ENCODE peak calls at places on chromosome 19, in seven cellular contexts. One of them, this sample, is unnamed.

GRCh38 chr19:33373701-33374405 is at the start of gene CEBPG:
- DNase-seq in tibial artery: peak; percentile 80
- DNase-seq in psoas muscle: peak; percentile 71
- DNase-seq in uterus: peak; percentile 67
- DNase-seq in tibial nerve: no peak
- DNase-seq in astrocyte: peak; percentile 9
- DNase-seq in stomach: peak; percentile 55
- DNase-seq in this sample: peak; percentile 68

GRCh38 chr19:29084266-29084665 is 128.7 kb downstream of the UQCRFS1 start:
- DNase-seq in tibial artery: no peak
- DNase-seq in psoas muscle: no peak
- DNase-seq in uterus: no peak
- DNase-seq in tibial nerve: no peak
- DNase-seq in astrocyte: no peak
- DNase-seq in stomach: no peak
- DNase-seq in this sample: no peak

GRCh38 chr19:17883627-17884413 is 12.1 kb downstream of the SLC5A5 start:
- DNase-seq in tibial artery: no peak
- DNase-seq in psoas muscle: no peak
- DNase-seq in uterus: no peak
- DNase-seq in tibial nerve: no peak
- DNase-seq in astrocyte: no peak
- DNase-seq in stomach: no peak
- DNase-seq in this sample: no peak

GRCh38 chr19:38975214-38975860 is at the start of gene FBXO17:
- DNase-seq in tibial artery: peak; percentile 81
- DNase-seq in psoas muscle: peak; percentile 65
- DNase-seq in uterus: peak; percentile 75
- DNase-seq in tibial nerve: peak; percentile 29
- DNase-seq in astrocyte: peak; percentile 60
- DNase-seq in stomach: peak; percentile 44
- DNase-seq in this sample: peak; percentile 30

GRCh38 chr19:38289955-38290354 is 14.1 kb upstream of the C19orf33 start:
- DNase-seq in tibial artery: no peak
- DNase-seq in psoas muscle: no peak
- DNase-seq in uterus: no peak
- DNase-seq in tibial nerve: no peak
- DNase-seq in astrocyte: no peak
- DNase-seq in stomach: no peak
- DNase-seq in this sample: no peak

GRCh38 chr19:46495789-46496099 is at the start of gene PNMA8B:
- DNase-seq in tibial artery: peak; percentile 69
- DNase-seq in psoas muscle: peak; percentile 69
- DNase-seq in uterus: peak; percentile 67
- DNase-seq in tibial nerve: no peak
- DNase-seq in astrocyte: no peak
- DNase-seq in stomach: no peak
- DNase-seq in this sample: no peak

GRCh38 chr19:40754611-40755247 is 3.7 kb downstream of the SNRPA start:
- DNase-seq in tibial artery: no peak
- DNase-seq in psoas muscle: no peak
- DNase-seq in uterus: no peak
- DNase-seq in tibial nerve: no peak
- DNase-seq in astrocyte: no peak
- DNase-seq in stomach: peak; percentile 60
- DNase-seq in this sample: no peak

GRCh38 chr19:39512964-39513363 is 2.0 kb upstream of the SELENOV start:
- DNase-seq in tibial artery: no peak
- DNase-seq in psoas muscle: no peak
- DNase-seq in uterus: no peak
- DNase-seq in tibial nerve: no peak
- DNase-seq in astrocyte: no peak
- DNase-seq in stomach: no peak
- DNase-seq in this sample: no peak

GRCh38 chr19:17105548-17105947 is 30.0 kb downstream of the MYO9B start:
- DNase-seq in tibial artery: no peak
- DNase-seq in psoas muscle: no peak
- DNase-seq in uterus: no peak
- DNase-seq in tibial nerve: no peak
- DNase-seq in astrocyte: no peak
- DNase-seq in stomach: no peak
- DNase-seq in this sample: no peak

GRCh38 chr19:15300533-15301194 is 31.7 kb downstream of the BRD4 start:
- DNase-seq in tibial artery: no peak
- DNase-seq in psoas muscle: no peak
- DNase-seq in uterus: no peak
- DNase-seq in tibial nerve: no peak
- DNase-seq in astrocyte: no peak
- DNase-seq in stomach: no peak
- DNase-seq in this sample: no peak

GRCh38 chr19:5035817-5036732 is 67.2 kb downstream of the KDM4B start:
- DNase-seq in tibial artery: no peak
- DNase-seq in psoas muscle: no peak
- DNase-seq in uterus: no peak
- DNase-seq in tibial nerve: no peak
- DNase-seq in astrocyte: no peak
- DNase-seq in stomach: no peak
- DNase-seq in this sample: peak; percentile 72
- H3K27ac ChIP-seq in tibial artery: peak overlapping the region; percentile 38
- H3K27ac ChIP-seq in psoas muscle: peak overlapping the region; percentile 73
- H3K27ac ChIP-seq in uterus: no peak overlapping the region
- H3K27ac ChIP-seq in tibial nerve: peak overlapping the region; percentile 76
- H3K27ac ChIP-seq in astrocyte: peak overlapping the region; percentile 59
- H3K27ac ChIP-seq in stomach: no peak overlapping the region
- H3K27ac ChIP-seq in this sample: no peak overlapping the region

GRCh38 chr19:384801-385169 is 24.2 kb downstream of the C2CD4C start:
- DNase-seq in tibial artery: no peak
- DNase-seq in psoas muscle: no peak
- DNase-seq in uterus: no peak
- DNase-seq in tibial nerve: no peak
- DNase-seq in astrocyte: no peak
- DNase-seq in stomach: no peak
- DNase-seq in this sample: peak; percentile 12
- H3K9me3 ChIP-seq in tibial artery: no peaks in the 10 kb centered on the region
- H3K9me3 ChIP-seq in psoas muscle: no peaks in the 10 kb centered on the region
- H3K9me3 ChIP-seq in uterus: no peaks in the 10 kb centered on the region
- H3K9me3 ChIP-seq in tibial nerve: no peaks in the 10 kb centered on the region
- H3K9me3 ChIP-seq in astrocyte: no peaks in the 10 kb centered on the region
- H3K9me3 ChIP-seq in stomach: no peaks in the 10 kb centered on the region
- H3K9me3 ChIP-seq in this sample: no peaks in the 10 kb centered on the region

GRCh38 chr19:10712754-10713153 is 5.1 kb upstream of the DNM2 start:
- DNase-seq in tibial artery: no peak
- DNase-seq in psoas muscle: no peak
- DNase-seq in uterus: no peak
- DNase-seq in tibial nerve: no peak
- DNase-seq in astrocyte: no peak
- DNase-seq in stomach: no peak
- DNase-seq in this sample: no peak
- H3K27ac ChIP-seq in tibial artery: no peak overlapping the region
- H3K27ac ChIP-seq in psoas muscle: no peak overlapping the region
- H3K27ac ChIP-seq in uterus: no peak overlapping the region
- H3K27ac ChIP-seq in tibial nerve: no peak overlapping the region
- H3K27ac ChIP-seq in astrocyte: no peak overlapping the region
- H3K27ac ChIP-seq in stomach: no peak overlapping the region
- H3K27ac ChIP-seq in this sample: no peak overlapping the region

GRCh38 chr19:5387472-5387871 is 46.9 kb upstream of the PTPRS start:
- DNase-seq in tibial artery: no peak
- DNase-seq in psoas muscle: no peak
- DNase-seq in uterus: no peak
- DNase-seq in tibial nerve: no peak
- DNase-seq in astrocyte: no peak
- DNase-seq in stomach: no peak
- DNase-seq in this sample: no peak
- H3K9me3 ChIP-seq in tibial artery: no peaks in the 10 kb centered on the region
- H3K9me3 ChIP-seq in psoas muscle: peaks cover 7% of the 10 kb centered on the region
- H3K9me3 ChIP-seq in uterus: peaks cover 4% of the 10 kb centered on the region
- H3K9me3 ChIP-seq in tibial nerve: no peaks in the 10 kb centered on the region
- H3K9me3 ChIP-seq in astrocyte: no peaks in the 10 kb centered on the region
- H3K9me3 ChIP-seq in stomach: peaks cover 25% of the 10 kb centered on the region
- H3K9me3 ChIP-seq in this sample: peaks cover 4% of the 10 kb centered on the region

GRCh38 chr19:41945135-41945766 is 13.9 kb downstream of the RABAC1 start:
- DNase-seq in tibial artery: no peak
- DNase-seq in psoas muscle: no peak
- DNase-seq in uterus: no peak
- DNase-seq in tibial nerve: no peak
- DNase-seq in astrocyte: no peak
- DNase-seq in stomach: peak; percentile 61
- DNase-seq in this sample: no peak
- H3K27ac ChIP-seq in tibial artery: no peak overlapping the region
- H3K27ac ChIP-seq in psoas muscle: no peak overlapping the region
- H3K27ac ChIP-seq in uterus: no peak overlapping the region
- H3K27ac ChIP-seq in tibial nerve: no peak overlapping the region
- H3K27ac ChIP-seq in astrocyte: no peak overlapping the region
- H3K27ac ChIP-seq in stomach: no peak overlapping the region
- H3K27ac ChIP-seq in this sample: no peak overlapping the region

GRCh38 chr19:56822755-56823154 is 17.8 kb downstream of the PEG3 start:
- DNase-seq in tibial artery: no peak
- DNase-seq in psoas muscle: no peak
- DNase-seq in uterus: no peak
- DNase-seq in tibial nerve: no peak
- DNase-seq in astrocyte: no peak
- DNase-seq in stomach: no peak
- DNase-seq in this sample: no peak

GRCh38 chr19:56821675-56822074 is 18.9 kb downstream of the PEG3 start:
- DNase-seq in tibial artery: no peak
- DNase-seq in psoas muscle: no peak
- DNase-seq in uterus: no peak
- DNase-seq in tibial nerve: no peak
- DNase-seq in astrocyte: no peak
- DNase-seq in stomach: no peak
- DNase-seq in this sample: no peak

GRCh38 chr19:56823417-56823816 is 17.1 kb downstream of the PEG3 start:
- DNase-seq in tibial artery: no peak
- DNase-seq in psoas muscle: no peak
- DNase-seq in uterus: no peak
- DNase-seq in tibial nerve: no peak
- DNase-seq in astrocyte: no peak
- DNase-seq in stomach: no peak
- DNase-seq in this sample: no peak

GRCh38 chr19:56823956-56824355 is 16.6 kb downstream of the PEG3 start:
- DNase-seq in tibial artery: no peak
- DNase-seq in psoas muscle: no peak
- DNase-seq in uterus: no peak
- DNase-seq in tibial nerve: no peak
- DNase-seq in astrocyte: no peak
- DNase-seq in stomach: no peak
- DNase-seq in this sample: no peak

GRCh38 chr19:56821209-56821608 is 19.3 kb downstream of the PEG3 start:
- DNase-seq in tibial artery: no peak
- DNase-seq in psoas muscle: no peak
- DNase-seq in uterus: no peak
- DNase-seq in tibial nerve: no peak
- DNase-seq in astrocyte: no peak
- DNase-seq in stomach: no peak
- DNase-seq in this sample: no peak
- H3K9me3 ChIP-seq in tibial artery: no peaks in the 10 kb centered on the region
- H3K9me3 ChIP-seq in psoas muscle: no peaks in the 10 kb centered on the region
- H3K9me3 ChIP-seq in uterus: no peaks in the 10 kb centered on the region
- H3K9me3 ChIP-seq in tibial nerve: no peaks in the 10 kb centered on the region
- H3K9me3 ChIP-seq in astrocyte: peaks cover 14% of the 10 kb centered on the region
- H3K9me3 ChIP-seq in stomach: no peaks in the 10 kb centered on the region
- H3K9me3 ChIP-seq in this sample: no peaks in the 10 kb centered on the region

GRCh38 chr19:3468211-3468610 is 12.1 kb downstream of the SMIM24 start:
- DNase-seq in tibial artery: no peak
- DNase-seq in psoas muscle: no peak
- DNase-seq in uterus: no peak
- DNase-seq in tibial nerve: no peak
- DNase-seq in astrocyte: no peak
- DNase-seq in stomach: no peak
- DNase-seq in this sample: no peak

GRCh38 chr19:3470500-3471128 is 9.7 kb downstream of the SMIM24 start:
- DNase-seq in tibial artery: no peak
- DNase-seq in psoas muscle: no peak
- DNase-seq in uterus: peak; percentile 18
- DNase-seq in tibial nerve: no peak
- DNase-seq in astrocyte: no peak
- DNase-seq in stomach: no peak
- DNase-seq in this sample: no peak

GRCh38 chr19:3467437-3468198 is 12.7 kb downstream of the SMIM24 start:
- DNase-seq in tibial artery: no peak
- DNase-seq in psoas muscle: no peak
- DNase-seq in uterus: peak; percentile 22
- DNase-seq in tibial nerve: no peak
- DNase-seq in astrocyte: no peak
- DNase-seq in stomach: no peak
- DNase-seq in this sample: no peak

GRCh38 chr19:3471954-3472655 is 8.2 kb downstream of the SMIM24 start:
- DNase-seq in tibial artery: no peak
- DNase-seq in psoas muscle: peak; percentile 56
- DNase-seq in uterus: peak; percentile 63
- DNase-seq in tibial nerve: no peak
- DNase-seq in astrocyte: no peak
- DNase-seq in stomach: peak; percentile 42
- DNase-seq in this sample: no peak

GRCh38 chr19:3469638-3470499 is 10.5 kb downstream of the SMIM24 start:
- DNase-seq in tibial artery: no peak
- DNase-seq in psoas muscle: no peak
- DNase-seq in uterus: peak; percentile 23
- DNase-seq in tibial nerve: no peak
- DNase-seq in astrocyte: no peak
- DNase-seq in stomach: no peak
- DNase-seq in this sample: no peak
- H3K27ac ChIP-seq in tibial artery: peak overlapping the region; percentile 98
- H3K27ac ChIP-seq in psoas muscle: no peak overlapping the region
- H3K27ac ChIP-seq in uterus: peak overlapping the region; percentile 36
- H3K27ac ChIP-seq in tibial nerve: no peak overlapping the region
- H3K27ac ChIP-seq in astrocyte: no peak overlapping the region
- H3K27ac ChIP-seq in stomach: no peak overlapping the region
- H3K27ac ChIP-seq in this sample: no peak overlapping the region

DNA sequence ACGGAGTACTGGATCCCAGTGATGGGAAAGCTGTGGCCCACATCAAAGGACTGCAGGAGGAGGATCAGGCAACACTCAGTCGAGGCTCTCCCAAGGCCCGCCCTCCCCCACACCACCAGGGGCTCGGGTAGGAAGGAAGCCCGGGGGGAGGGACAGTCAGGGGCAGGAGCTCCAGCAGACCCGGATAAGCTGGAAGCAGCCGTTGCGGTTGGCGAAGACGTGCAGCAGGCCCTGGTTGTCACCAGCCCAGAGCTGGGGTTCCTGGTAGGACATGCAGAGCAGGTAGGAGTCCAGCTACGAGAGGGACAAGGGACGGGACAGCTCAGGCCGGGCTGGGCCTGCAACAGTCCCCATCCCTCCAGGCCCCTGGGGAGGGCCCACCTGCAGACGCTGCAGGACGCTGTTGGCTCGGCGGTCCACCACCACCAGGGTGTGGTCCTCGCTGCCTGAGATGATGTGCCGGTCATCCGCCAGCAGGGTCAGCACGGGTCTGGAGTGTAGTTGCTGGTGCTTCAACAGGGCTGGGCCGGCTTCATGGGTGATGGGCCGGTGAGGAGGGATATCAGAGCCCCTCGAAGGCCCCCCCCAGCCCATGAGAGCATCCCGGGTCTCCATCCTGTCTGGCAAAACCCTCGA is 1.9 kb downstream of the GNG14 start:
- DNase-seq in tibial artery: peak; percentile 62
- DNase-seq in psoas muscle: no peak
- DNase-seq in uterus: no peak
- DNase-seq in tibial nerve: no peak
- DNase-seq in astrocyte: no peak
- DNase-seq in stomach: no peak
- DNase-seq in this sample: peak; percentile 71
- H3K9me3 ChIP-seq in tibial artery: no peaks in the 10 kb centered on the region
- H3K9me3 ChIP-seq in psoas muscle: no peaks in the 10 kb centered on the region
- H3K9me3 ChIP-seq in uterus: no peaks in the 10 kb centered on the region
- H3K9me3 ChIP-seq in tibial nerve: no peaks in the 10 kb centered on the region
- H3K9me3 ChIP-seq in astrocyte: no peaks in the 10 kb centered on the region
- H3K9me3 ChIP-seq in stomach: no peaks in the 10 kb centered on the region
- H3K9me3 ChIP-seq in this sample: no peaks in the 10 kb centered on the region

This sample was measured in upper lobe of left lung.